ENCODE peak calls at places on chromosome 19, in seven cellular contexts. S is heart right ventricle, J is psoas muscle, R is fibroblast of pulmonary artery, V is PC-3, Z is GM13977, N is MCF 10A. U is an unnamed sample.

GRCh38 chr19:35498984-35499383 is 8.7 kb upstream of the KRTDAP start:
- DNase-seq in S (no peak), J (peak; percentile 8), R (no peak), V (no peak), Z (no peak), N (no peak), U (no peak)

GRCh38 chr19:8526345-8527062 is 12.5 kb upstream of the ZNF414 start:
- DNase-seq in S (peak; percentile 94), J (peak; percentile 91), R (peak; percentile 93), V (peak; percentile 95), Z (no peak), N (peak; percentile 94), U (no peak)

GRCh38 chr19:16325671-16326400 is 1.2 kb downstream of the KLF2 start:
- DNase-seq in S (no peak), J (peak; percentile 70), R (peak; percentile 59), V (no peak), Z (no peak), N (no peak), U (peak; percentile 55)

GRCh38 chr19:44260343-44260681 is 626 bp downstream of the ZNF233 start:
- DNase-seq in S (no peak), J (no peak), R (no peak), V (no peak), Z (no peak), N (no peak), U (peak; percentile 9)

GRCh38 chr19:41449865-41450178 is 6.9 kb downstream of the ERICH4 start:
- DNase-seq in S (no peak), J (no peak), R (no peak), V (no peak), Z (no peak), N (no peak), U (no peak)

GRCh38 chr19:45881909-45882528 is 3.9 kb downstream of the IRF2BP1 start:
- DNase-seq in S (no peak), J (no peak), R (no peak), V (no peak), Z (no peak), N (no peak), U (no peak)

GRCh38 chr19:49701271-49701786 is 10.4 kb downstream of the CPT1C start:
- DNase-seq in S (no peak), J (no peak), R (no peak), V (no peak), Z (no peak), N (no peak), U (no peak)

GRCh38 chr19:57656346-57656745 is 12.4 kb upstream of the ZSCAN4 start:
- DNase-seq in S (no peak), J (no peak), R (no peak), V (peak; percentile 25), Z (no peak), N (no peak), U (no peak)

GRCh38 chr19:16660763-16661479 is at the start of gene TMEM38A:
- DNase-seq in S (peak; percentile 23), J (peak; percentile 86), R (no peak), V (peak; percentile 45), Z (peak; percentile 76), N (peak; percentile 28), U (peak; percentile 83)

GRCh38 chr19:13098291-13099072 is 4.2 kb downstream of the LYL1 start:
- DNase-seq in S (no peak), J (no peak), R (peak; percentile 40), V (peak; percentile 71), Z (no peak), N (no peak), U (no peak)

GRCh38 chr19:54209058-54209747 is 8.5 kb downstream of the RPS9 start:
- DNase-seq in S (no peak), J (no peak), R (no peak), V (peak; percentile 26), Z (no peak), N (peak; percentile 51), U (no peak)

GRCh38 chr19:33618884-33619283 is 2.9 kb upstream of the CHST8 start:
- DNase-seq in S (no peak), J (no peak), R (no peak), V (no peak), Z (peak; percentile 3), N (no peak), U (no peak)

GRCh38 chr19:8512991-8513686 is 828 bp downstream of the ZNF414 start:
- DNase-seq in S (no peak), J (no peak), R (no peak), V (no peak), Z (no peak), N (no peak), U (no peak)

GRCh38 chr19:35378356-35378755 is 7.5 kb downstream of the GPR42 start:
- DNase-seq in S (no peak), J (no peak), R (no peak), V (no peak), Z (no peak), N (no peak), U (no peak)

GRCh38 chr19:10963865-10964264 is 3.0 kb downstream of the SMARCA4 start:
- DNase-seq in S (no peak), J (no peak), R (no peak), V (no peak), Z (peak; percentile 14), N (no peak), U (no peak)

GRCh38 chr19:10962863-10963262 is 2.0 kb downstream of the SMARCA4 start:
- DNase-seq in S (no peak), J (no peak), R (no peak), V (no peak), Z (peak; percentile 22), N (no peak), U (no peak)

GRCh38 chr19:10965398-10965797 is 4.6 kb downstream of the SMARCA4 start:
- DNase-seq in S (no peak), J (no peak), R (no peak), V (no peak), Z (no peak), N (no peak), U (no peak)

GRCh38 chr19:10966809-10967208 is 6.0 kb downstream of the SMARCA4 start:
- DNase-seq in S (no peak), J (no peak), R (no peak), V (no peak), Z (no peak), N (no peak), U (no peak)

DNA sequence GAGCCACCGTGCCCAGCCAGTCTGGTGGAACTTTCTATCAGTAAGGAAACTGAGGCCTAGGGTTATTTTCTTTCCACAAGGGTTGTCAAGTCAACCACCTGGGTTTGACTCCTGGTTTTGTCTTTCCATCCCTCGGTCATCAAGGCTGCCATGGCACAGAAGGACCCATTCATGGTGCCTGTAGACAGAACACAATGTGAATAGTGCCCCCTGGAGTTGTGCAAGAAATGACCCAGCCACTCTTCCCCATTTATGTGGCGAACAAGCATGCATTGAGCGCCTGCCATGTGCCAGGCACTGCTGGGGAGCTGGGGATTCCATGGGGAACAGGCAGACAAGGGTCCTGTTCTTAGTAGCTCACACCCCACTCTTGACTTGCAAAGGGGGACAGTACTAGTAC is 4.1 kb downstream of the SMARCA4 start:
- DNase-seq in S (no peak), J (no peak), R (no peak), V (no peak), Z (no peak), N (no peak), U (no peak)
- TF ChIP-seq CTCF in S (no peak), J (no peak), R (no peak), V (peak; percentile 51), Z (no peak), N (no peak), U (no peak)

GRCh38 chr19:55383789-55384575 is at the start of gene TMEM238:
- DNase-seq in S (peak; percentile 39), J (peak; percentile 80), R (peak; percentile 73), V (peak; percentile 71), Z (peak; percentile 91), N (peak; percentile 62), U (peak; percentile 90)
- TF ChIP-seq CTCF in S (peak; percentile 27), J (peak; percentile 23), R (no peak), V (no peak), Z (peak; percentile 47), N (peak; percentile 28), U (peak; percentile 37)

GRCh38 chr19:48396871-48397176 is 3.4 kb downstream of the GRIN2D start:
- DNase-seq in S (no peak), J (no peak), R (no peak), V (no peak), Z (no peak), N (no peak), U (no peak)
- TF ChIP-seq CTCF in S (no peak), J (no peak), R (no peak), V (no peak), Z (no peak), N (no peak), U (no peak)

GRCh38 chr19:799076-799881 is 2.0 kb downstream of the PTBP1 start:
- DNase-seq in S (no peak), J (no peak), R (peak; percentile 64), V (peak; percentile 26), Z (no peak), N (peak; percentile 63), U (peak; percentile 38)
- TF ChIP-seq CTCF in S (no peak), J (no peak), R (peak; percentile 35), V (peak; percentile 36), Z (peak; percentile 8), N (no peak), U (no peak)

GRCh38 chr19:4723465-4724251 is at the start of gene DPP9:
- DNase-seq in S (peak; percentile 96), J (peak; percentile 99), R (peak; percentile 99), V (peak; percentile 100), Z (peak; percentile 100), N (peak; percentile 99), U (peak; percentile 100)
- TF ChIP-seq CTCF in S (no peak), J (peak; percentile 17), R (no peak), V (peak; percentile 35), Z (peak; percentile 21), N (no peak), U (no peak)

DNA sequence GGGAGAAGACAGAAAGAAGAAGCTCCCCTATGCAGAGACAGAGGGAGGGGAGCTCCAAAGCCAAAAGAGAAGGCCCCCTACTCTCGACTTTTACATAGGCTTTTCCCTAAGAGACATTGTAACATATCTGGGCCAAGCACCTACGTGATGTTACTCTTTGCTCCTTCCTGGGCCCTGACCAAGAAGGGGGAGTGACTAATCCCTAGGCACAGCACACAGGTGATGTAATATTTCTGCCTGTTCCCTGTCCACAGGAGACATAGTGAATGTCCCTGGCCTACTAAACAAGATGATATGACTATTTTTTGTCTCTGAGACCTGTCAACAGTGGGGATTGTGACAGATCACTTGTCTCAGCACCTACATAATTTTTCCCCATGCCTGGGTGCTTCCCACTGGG is 15.9 kb upstream of the ZNF254 start:
- DNase-seq in S (no peak), J (no peak), R (no peak), V (no peak), Z (no peak), N (peak; percentile 53), U (no peak)
- TF ChIP-seq CTCF in S (no peak), J (no peak), R (no peak), V (no peak), Z (no peak), N (no peak), U (no peak)

GRCh38 chr19:9705836-9706235 is 30.9 kb upstream of the ZNF562 start:
- DNase-seq in S (no peak), J (no peak), R (no peak), V (no peak), Z (no peak), N (no peak), U (no peak)
- TF ChIP-seq CTCF in S (no peak), J (no peak), R (no peak), V (no peak), Z (no peak), N (no peak), U (no peak)